ENCODE peak calls at places on chromosomes 2 and 18, in eight cellular contexts. O is cardiac fibroblast; V is chondrocyte; E is iris pigment epithelial cell; Z is Peyer's patch; C is activated CD4-positive, alpha-beta T cell treated with anti-CD3 and anti-CD28 coated beads, Interleukin-2, amount 50 U/mL, for 1 hour; R is NCI-H1930; Y is neural progenitor cell. L is an unnamed sample.

GRCh38 chr2:136347976-136348375 is 230.0 kb upstream of the CXCR4 start:
- DNase-seq in O (no peak), E (no peak), Z (no peak), C (no peak), R (no peak), Y (peak; percentile 19), V (no peak), L (no peak)

GRCh38 chr2:155913356-155913755 is 419.2 kb downstream of the NR4A2 start:
- DNase-seq in R (no peak), E (peak; percentile 0), Z (no peak), O (no peak), V (no peak), Y (no peak), C (no peak), L (no peak)

GRCh38 chr2:30721241-30721640 is 86.0 kb downstream of the CAPN13 start:
- DNase-seq in Z (no peak), Y (no peak), R (no peak), V (no peak), C (no peak), E (no peak), O (no peak), L (no peak)

GRCh38 chr2:222912117-222912516 is 51.3 kb downstream of the ACSL3 start:
- DNase-seq in C (no peak), V (no peak), Y (no peak), Z (no peak), R (no peak), E (peak; percentile 78), O (peak; percentile 48), L (no peak)

GRCh38 chr2:109016376-109016775 is 27.4 kb upstream of the EDAR start:
- DNase-seq in C (no peak), R (no peak), V (no peak), E (no peak), Z (no peak), O (no peak), Y (no peak), L (no peak)

GRCh38 chr2:109257653-109258052 is 128.6 kb downstream of the SH3RF3 start:
- DNase-seq in V (no peak), C (no peak), O (no peak), Y (no peak), E (peak; percentile 57), R (no peak), Z (no peak), L (no peak)

GRCh38 chr2:207334631-207335371 is 169.1 kb upstream of the KLF7 start:
- DNase-seq in V (no peak), E (peak; percentile 98), Y (peak; percentile 89), Z (no peak), O (peak; percentile 100), R (no peak), C (no peak), L (no peak)

GRCh38 chr2:35023545-35023944 is 1332.0 kb upstream of the CRIM1 start:
- DNase-seq in R (no peak), V (no peak), Y (no peak), C (no peak), O (no peak), Z (no peak), E (no peak), L (no peak)

GRCh38 chr2:220370764-220371163 is 743.3 kb downstream of the SLC4A3 start:
- DNase-seq in Y (no peak), E (peak; percentile 10), O (no peak), R (no peak), Z (no peak), V (no peak), C (no peak), L (no peak)

GRCh38 chr2:164967349-164967748 is 12.0 kb upstream of the SLC38A11 start:
- DNase-seq in E (no peak), O (no peak), Y (peak; percentile 15), R (no peak), C (no peak), V (no peak), Z (no peak), L (no peak)

GRCh38 chr2:189659734-189660133 is 1.5 kb upstream of the ASNSD1 start:
- DNase-seq in O (no peak), C (no peak), Z (no peak), E (peak; percentile 75), Y (no peak), V (no peak), R (no peak), L (no peak)

GRCh38 chr2:47626664-47627063 is 156.3 kb upstream of the MSH6 start:
- DNase-seq in Y (no peak), E (no peak), O (no peak), V (no peak), R (no peak), C (no peak), Z (no peak), L (no peak)

GRCh38 chr2:170505631-170506270 is 209.4 kb upstream of the SP5 start:
- DNase-seq in Y (peak; percentile 65), Z (no peak), O (no peak), V (no peak), E (no peak), R (no peak), C (no peak), L (no peak)

GRCh38 chr2:25590921-25591505 is 82.4 kb downstream of the DTNB start:
- DNase-seq in Y (peak; percentile 26), R (no peak), O (no peak), E (no peak), C (no peak), Z (no peak), V (no peak), L (no peak)

GRCh38 chr18:47204908-47205522 is 28.9 kb upstream of the IER3IP1 start:
- DNase-seq in Y (peak; percentile 66), C (peak; percentile 22), E (peak; percentile 43), Z (no peak), O (peak; percentile 68), R (peak; percentile 49), V (no peak), L (no peak)

GRCh38 chr2:65662654-65663432 is 230.4 kb upstream of the SPRED2 start:
- DNase-seq in Y (no peak), C (no peak), Z (no peak), V (no peak), E (peak; percentile 72), R (no peak), O (peak; percentile 63), L (no peak)

GRCh38 chr2:113080134-113080533 is 12.4 kb downstream of the IL1F10 start:
- DNase-seq in R (peak; percentile 38), E (peak; percentile 10), Y (peak; percentile 71), O (peak; percentile 28), Z (no peak), V (no peak), C (peak; percentile 22), L (peak; percentile 2)

GRCh38 chr2:137928547-137929503 is 35.4 kb upstream of the HNMT start:
- DNase-seq in Y (no peak), C (no peak), E (peak; percentile 80), V (no peak), R (no peak), O (peak; percentile 67), Z (no peak), L (no peak)

GRCh38 chr2:126902152-126902835 is 3.6 kb downstream of the TEX51 start:
- DNase-seq in C (no peak), Y (no peak), E (no peak), V (peak; percentile 47), O (no peak), R (no peak), Z (no peak), L (no peak)

GRCh38 chr2:223050188-223050587 is 1.8 kb upstream of the KCNE4 start:
- DNase-seq in C (no peak), V (no peak), Z (no peak), R (no peak), Y (no peak), E (no peak), O (no peak), L (no peak)

GRCh38 chr18:24201699-24202687 is 63.1 kb downstream of the CABYR start:
- DNase-seq in E (no peak), V (no peak), O (no peak), Y (no peak), R (no peak), Z (no peak), C (no peak), L (no peak)

GRCh38 chr18:54426085-54426665 is 68.5 kb downstream of the C18orf54 start:
- DNase-seq in Y (no peak), R (no peak), O (no peak), V (no peak), C (no peak), Z (no peak), E (no peak), L (no peak)

GRCh38 chr2:222518570-222519381 is 94.4 kb downstream of the SGPP2 start:
- DNase-seq in C (no peak), R (no peak), V (no peak), Z (peak; percentile 60), O (peak; percentile 61), Y (peak; percentile 27), E (peak; percentile 27), L (no peak)

GRCh38 chr2:239158641-239159475 is 242.0 kb downstream of the HDAC4 start:
- DNase-seq in O (no peak), E (no peak), Z (peak; percentile 43), V (peak; percentile 89), R (no peak), Y (peak; percentile 18), C (no peak), L (no peak)

GRCh38 chr2:37648316-37649011 is 23.0 kb downstream of the CDC42EP3 start:
- DNase-seq in V (no peak), R (no peak), Z (no peak), Y (no peak), O (peak; percentile 53), C (peak; percentile 37), E (no peak), L (peak; percentile 30)

GRCh38 chr18:1840878-1841277 is 730.4 kb downstream of the METTL4 start:
- DNase-seq in V (no peak), Y (no peak), C (no peak), E (no peak), O (no peak), R (no peak), Z (no peak), L (no peak)

GRCh38 chr2:227033471-227034148 is 130.4 kb downstream of the COL4A4 start:
- DNase-seq in Y (peak; percentile 76), O (peak; percentile 56), C (peak; percentile 2), E (peak; percentile 59), R (peak; percentile 7), V (no peak), Z (peak; percentile 57), L (no peak)